ENCODE peak calls at places on chromosomes 13 and 19, in four cellular contexts. One of them, this sample, is unnamed.

GRCh38 chr19:8302357-8302691 is 5.8 kb downstream of the CD320 start:
- DNase-seq in H1: no peak
- DNase-seq in K562: peak; percentile 24
- DNase-seq in HepG2: no peak
- DNase-seq in this sample: no peak

GRCh38 chr13:74669149-74669548 is 534.9 kb upstream of the KLF12 start:
- DNase-seq in H1: no peak
- DNase-seq in K562: no peak
- DNase-seq in HepG2: no peak
- DNase-seq in this sample: no peak

GRCh38 chr13:51444922-51445321 is 7.9 kb downstream of the INTS6 start:
- DNase-seq in H1: no peak
- DNase-seq in K562: peak; percentile 4
- DNase-seq in HepG2: no peak
- DNase-seq in this sample: peak; percentile 15

GRCh38 chr13:20297181-20297580 is 65.1 kb upstream of the GJB6 start:
- DNase-seq in H1: no peak
- DNase-seq in K562: no peak
- DNase-seq in HepG2: no peak
- DNase-seq in this sample: no peak

GRCh38 chr13:73200432-73200831 is 141.6 kb downstream of the KLF5 start:
- DNase-seq in H1: no peak
- DNase-seq in K562: no peak
- DNase-seq in HepG2: no peak
- DNase-seq in this sample: no peak

GRCh38 chr13:60758637-60759036 is 361.6 kb downstream of the TDRD3 start:
- DNase-seq in H1: no peak
- DNase-seq in K562: no peak
- DNase-seq in HepG2: no peak
- DNase-seq in this sample: no peak

GRCh38 chr19:11356074-11356397 is 804 bp downstream of the PLPPR2 start:
- DNase-seq in H1: no peak
- DNase-seq in K562: no peak
- DNase-seq in HepG2: no peak
- DNase-seq in this sample: no peak

GRCh38 chr13:74868044-74868443 is 613.9 kb downstream of the TBC1D4 start:
- DNase-seq in H1: no peak
- DNase-seq in K562: no peak
- DNase-seq in HepG2: no peak
- DNase-seq in this sample: no peak

GRCh38 chr13:30745917-30746686 is 10.8 kb downstream of the ALOX5AP start:
- DNase-seq in H1: no peak
- DNase-seq in K562: no peak
- DNase-seq in HepG2: peak; percentile 65
- DNase-seq in this sample: no peak

GRCh38 chr19:1650627-1651009 is 1.8 kb downstream of the TCF3 start:
- DNase-seq in H1: no peak
- DNase-seq in K562: no peak
- DNase-seq in HepG2: no peak
- DNase-seq in this sample: no peak

GRCh38 chr13:42574435-42575311 is 721 bp downstream of the TNFSF11 start:
- DNase-seq in H1: no peak
- DNase-seq in K562: no peak
- DNase-seq in HepG2: no peak
- DNase-seq in this sample: no peak

GRCh38 chr13:68995972-68996670 is 1111.5 kb upstream of the ATXN8OS start:
- DNase-seq in H1: no peak
- DNase-seq in K562: no peak
- DNase-seq in HepG2: no peak
- DNase-seq in this sample: no peak

GRCh38 chr13:26185720-26186119 is 36.4 kb downstream of the RNF6 start:
- DNase-seq in H1: no peak
- DNase-seq in K562: no peak
- DNase-seq in HepG2: no peak
- DNase-seq in this sample: no peak

GRCh38 chr13:37313383-37313782 is 207.9 kb upstream of the CSNK1A1L start:
- DNase-seq in H1: no peak
- DNase-seq in K562: no peak
- DNase-seq in HepG2: no peak
- DNase-seq in this sample: no peak

GRCh38 chr19:48814895-48815294 is 4.1 kb upstream of the BCAT2 start:
- DNase-seq in H1: no peak
- DNase-seq in K562: peak; percentile 9
- DNase-seq in HepG2: no peak
- DNase-seq in this sample: no peak

GRCh38 chr13:109644956-109645355 is 141.4 kb downstream of the IRS2 start:
- DNase-seq in H1: no peak
- DNase-seq in K562: no peak
- DNase-seq in HepG2: no peak
- DNase-seq in this sample: no peak

GRCh38 chr13:109646423-109646822 is 140.0 kb downstream of the IRS2 start:
- DNase-seq in H1: no peak
- DNase-seq in K562: no peak
- DNase-seq in HepG2: no peak
- DNase-seq in this sample: no peak

GRCh38 chr13:109645831-109646230 is 140.6 kb downstream of the IRS2 start:
- DNase-seq in H1: no peak
- DNase-seq in K562: no peak
- DNase-seq in HepG2: no peak
- DNase-seq in this sample: no peak

GRCh38 chr13:109642358-109642757 is 144.0 kb downstream of the IRS2 start:
- DNase-seq in H1: no peak
- DNase-seq in K562: no peak
- DNase-seq in HepG2: no peak
- DNase-seq in this sample: no peak

DNA sequence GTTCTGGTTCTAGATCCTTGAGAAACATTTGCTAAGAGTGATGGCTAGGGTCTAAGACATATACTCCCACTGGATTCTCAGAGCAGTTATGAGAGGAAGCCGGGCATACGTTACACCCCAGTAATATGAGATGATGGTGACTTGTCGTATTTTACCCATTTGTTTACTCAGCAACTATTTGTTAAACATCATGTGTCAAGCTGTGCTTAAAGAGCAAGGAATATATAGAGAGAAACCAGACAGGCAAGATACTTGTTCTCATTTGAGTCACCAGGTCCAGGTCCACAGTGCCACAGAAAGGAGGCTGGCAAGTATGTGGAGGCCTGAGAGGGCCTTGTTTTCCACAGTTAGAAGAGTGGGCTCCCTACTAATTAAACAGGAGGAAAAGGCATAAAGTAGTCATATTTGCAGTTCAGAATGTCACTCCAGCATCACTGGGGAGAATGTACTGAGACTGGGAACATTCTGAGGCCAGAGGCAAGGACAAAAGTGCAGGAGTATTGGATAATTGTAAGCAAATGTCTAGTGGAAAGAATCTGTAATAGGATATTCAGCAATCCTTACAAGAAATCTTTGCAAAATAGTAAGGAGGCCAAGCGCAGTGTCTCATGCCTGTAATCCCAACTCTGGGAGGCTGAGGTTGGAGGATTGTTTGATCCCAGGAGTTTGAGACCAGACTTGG is 142.2 kb downstream of the IRS2 start:
- DNase-seq in H1: no peak
- DNase-seq in K562: no peak
- DNase-seq in HepG2: no peak
- DNase-seq in this sample: no peak
- TF ChIP-seq FOSL1 in H1: no peak
- TF ChIP-seq FOSL1 in K562: no peak
- TF ChIP-seq FOSL1 in HepG2: no peak
- TF ChIP-seq FOSL1 in this sample: no peak

GRCh38 chr19:42076375-42076944 is 494 bp downstream of the ZNF574 start:
- DNase-seq in H1: no peak
- DNase-seq in K562: no peak
- DNase-seq in HepG2: no peak
- DNase-seq in this sample: no peak

GRCh38 chr19:42075364-42075615 is 676 bp upstream of the ZNF574 start:
- DNase-seq in H1: no peak
- DNase-seq in K562: no peak
- DNase-seq in HepG2: no peak
- DNase-seq in this sample: no peak

GRCh38 chr19:42075616-42076374 is at the start of gene ZNF574:
- DNase-seq in H1: peak; percentile 99
- DNase-seq in K562: peak; percentile 98
- DNase-seq in HepG2: peak; percentile 98
- DNase-seq in this sample: peak; percentile 99

GRCh38 chr19:42078058-42078457 is 2.1 kb downstream of the ZNF574 start:
- DNase-seq in H1: no peak
- DNase-seq in K562: no peak
- DNase-seq in HepG2: no peak
- DNase-seq in this sample: no peak

DNA sequence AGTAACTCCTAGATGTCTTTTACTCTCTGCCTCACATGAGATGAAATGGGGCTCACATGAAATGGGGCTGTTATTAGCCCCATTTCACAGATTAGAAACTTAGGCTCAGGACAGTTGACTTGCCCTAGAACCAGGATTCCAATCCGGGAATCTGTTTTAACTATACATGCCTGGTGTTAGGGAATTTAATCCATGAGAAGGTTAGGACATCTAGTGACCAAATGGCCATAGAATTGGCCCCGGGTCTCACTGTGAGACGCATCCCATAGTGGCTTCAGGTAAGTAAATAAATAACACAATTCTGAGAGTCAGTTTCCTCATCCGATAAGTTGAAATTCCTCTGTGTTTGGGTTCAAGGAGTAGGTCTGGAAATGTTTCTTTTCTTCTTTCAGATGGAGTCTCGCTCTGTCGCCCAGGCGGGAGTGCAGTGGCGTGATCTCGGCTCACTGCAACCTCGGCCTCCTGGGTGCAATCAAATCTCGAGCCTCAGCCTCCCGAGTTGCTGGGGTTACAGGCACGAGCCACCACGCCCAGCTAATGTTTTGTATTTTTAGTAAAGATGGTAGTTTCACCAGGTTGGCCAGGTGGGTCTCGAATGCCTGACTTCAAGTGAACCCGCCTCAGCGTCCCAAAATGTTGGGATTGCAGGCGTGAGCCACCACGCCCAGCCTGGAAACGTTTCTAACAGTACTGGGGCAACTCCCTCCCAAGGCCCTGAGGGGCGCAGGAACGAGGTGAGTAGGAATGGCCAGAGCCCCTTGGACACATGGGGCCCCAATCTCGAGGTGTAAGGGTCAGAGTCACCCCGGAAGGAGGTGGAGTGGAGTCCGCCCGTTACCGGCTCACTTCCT is 1.2 kb upstream of the ZNF574 start:
- DNase-seq in H1: no peak
- DNase-seq in K562: peak; percentile 75
- DNase-seq in HepG2: no peak
- DNase-seq in this sample: no peak
- TF ChIP-seq FOSL1 in H1: no peak
- TF ChIP-seq FOSL1 in K562: peak; percentile 22
- TF ChIP-seq FOSL1 in HepG2: no peak
- TF ChIP-seq FOSL1 in this sample: no peak

DNA sequence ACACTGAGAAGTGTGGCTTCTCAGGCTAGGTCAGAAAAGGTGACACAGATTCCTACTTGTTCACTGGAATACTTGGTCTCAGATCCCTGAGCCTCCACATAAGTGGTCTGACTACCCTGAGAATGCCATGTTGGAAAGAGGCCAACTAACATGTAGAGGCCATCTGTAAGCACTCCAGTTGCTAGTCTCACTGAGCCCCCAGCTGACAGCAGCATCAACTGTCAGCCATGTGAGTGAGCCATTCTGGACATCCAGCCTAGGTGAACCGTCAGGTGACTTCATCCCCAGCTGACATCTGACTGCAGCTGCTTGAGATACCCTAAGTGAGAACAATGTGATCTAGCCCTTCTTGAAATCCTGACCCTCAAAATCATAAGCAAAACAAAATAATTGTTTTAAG is 18.1 kb upstream of the ARL11 start:
- DNase-seq in H1: no peak
- DNase-seq in K562: no peak
- DNase-seq in HepG2: no peak
- DNase-seq in this sample: no peak
- TF ChIP-seq FOSL1 in H1: no peak
- TF ChIP-seq FOSL1 in K562: no peak
- TF ChIP-seq FOSL1 in HepG2: no peak
- TF ChIP-seq FOSL1 in this sample: no peak

DNA sequence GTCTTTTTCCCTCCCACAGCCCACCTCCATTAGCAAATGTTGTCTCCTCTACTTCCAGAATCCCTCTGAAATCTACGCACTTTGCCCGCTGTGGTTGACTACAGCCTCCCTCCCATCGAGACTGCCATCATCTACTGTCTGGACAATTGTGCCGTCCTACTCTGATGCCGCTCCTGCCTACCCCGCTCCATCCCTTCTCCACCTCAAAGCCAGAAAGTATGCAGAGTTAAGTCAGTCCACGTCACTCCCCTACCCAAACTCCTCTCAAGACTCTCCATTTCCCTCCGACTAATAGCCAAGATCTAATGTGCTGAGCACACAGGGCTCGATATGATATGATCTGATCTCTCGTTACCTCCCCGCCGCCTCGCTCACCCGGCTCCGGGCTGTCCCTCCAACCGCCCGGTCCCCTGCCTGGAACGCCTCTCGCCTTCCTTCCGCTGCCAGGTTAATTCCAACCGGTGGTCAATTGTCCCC is 556 bp downstream of the CACTIN start:
- DNase-seq in H1: no peak
- DNase-seq in K562: peak; percentile 38
- DNase-seq in HepG2: no peak
- DNase-seq in this sample: no peak
- TF ChIP-seq FOSL1 in H1: no peak
- TF ChIP-seq FOSL1 in K562: no peak
- TF ChIP-seq FOSL1 in HepG2: no peak
- TF ChIP-seq FOSL1 in this sample: no peak

GRCh38 chr13:112072531-112073244 is 5.7 kb downstream of the SOX1 start:
- DNase-seq in H1: no peak
- DNase-seq in K562: no peak
- DNase-seq in HepG2: no peak
- DNase-seq in this sample: no peak
- TF ChIP-seq FOSL1 in H1: no peak
- TF ChIP-seq FOSL1 in K562: no peak
- TF ChIP-seq FOSL1 in HepG2: no peak
- TF ChIP-seq FOSL1 in this sample: no peak

GRCh38 chr13:24270639-24271131 is 38.7 kb upstream of the C1QTNF9 start:
- DNase-seq in H1: no peak
- DNase-seq in K562: no peak
- DNase-seq in HepG2: peak; percentile 47
- DNase-seq in this sample: no peak
- TF ChIP-seq FOSL1 in H1: no peak
- TF ChIP-seq FOSL1 in K562: no peak
- TF ChIP-seq FOSL1 in HepG2: no peak
- TF ChIP-seq FOSL1 in this sample: no peak

DNA sequence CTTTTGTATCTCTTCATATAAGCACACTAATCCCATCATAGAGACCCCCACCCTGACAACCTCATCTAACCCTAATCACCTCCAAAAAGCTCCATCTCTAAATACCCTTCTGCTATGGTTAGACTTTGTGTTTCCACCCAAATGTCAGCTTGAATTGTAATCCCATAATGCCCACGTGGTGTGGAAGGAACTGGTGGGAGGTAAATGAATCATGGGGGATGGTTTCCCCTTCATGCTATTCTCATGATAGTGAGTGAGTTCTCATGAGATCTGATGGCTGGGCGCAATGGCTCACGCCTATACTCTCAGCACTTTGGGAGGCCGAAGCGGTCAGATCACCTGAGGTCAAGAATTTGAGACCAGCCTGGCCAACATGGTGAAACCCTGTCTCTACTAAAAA is 2.5 kb downstream of the VMAC start:
- DNase-seq in H1: no peak
- DNase-seq in K562: no peak
- DNase-seq in HepG2: no peak
- DNase-seq in this sample: no peak
- TF ChIP-seq FOSL1 in H1: no peak
- TF ChIP-seq FOSL1 in K562: no peak
- TF ChIP-seq FOSL1 in HepG2: no peak
- TF ChIP-seq FOSL1 in this sample: no peak